ENCODE peak calls at places on chromosomes 7 and 10, in seven cellular contexts. One of them, this sample, is unnamed.

GRCh38 chr10:102285134-102285533 is 39.8 kb downstream of the GBF1 start:
- DNase-seq in GM12878: no peak
- DNase-seq in HepG2: no peak
- DNase-seq in HCT116: no peak
- DNase-seq in H1: no peak
- DNase-seq in SK-N-SH: no peak
- DNase-seq in K562: no peak
- DNase-seq in this sample: no peak

GRCh38 chr10:112902730-112903129 is 47.3 kb upstream of the TCF7L2 start:
- DNase-seq in GM12878: no peak
- DNase-seq in HepG2: no peak
- DNase-seq in HCT116: no peak
- DNase-seq in H1: no peak
- DNase-seq in SK-N-SH: no peak
- DNase-seq in K562: no peak
- DNase-seq in this sample: no peak

GRCh38 chr10:49082767-49083166 is 32.6 kb downstream of the VSTM4 start:
- DNase-seq in GM12878: no peak
- DNase-seq in HepG2: no peak
- DNase-seq in HCT116: no peak
- DNase-seq in H1: no peak
- DNase-seq in SK-N-SH: no peak
- DNase-seq in K562: no peak
- DNase-seq in this sample: no peak

GRCh38 chr7:84658286-84658685 is 463.7 kb upstream of the SEMA3A start:
- DNase-seq in GM12878: no peak
- DNase-seq in HepG2: no peak
- DNase-seq in HCT116: no peak
- DNase-seq in H1: no peak
- DNase-seq in SK-N-SH: no peak
- DNase-seq in K562: no peak
- DNase-seq in this sample: no peak

GRCh38 chr10:61974611-61975010 is 73.1 kb downstream of the ARID5B start:
- DNase-seq in GM12878: no peak
- DNase-seq in HepG2: no peak
- DNase-seq in HCT116: no peak
- DNase-seq in H1: no peak
- DNase-seq in SK-N-SH: peak
- DNase-seq in K562: no peak
- DNase-seq in this sample: no peak

GRCh38 chr7:1910081-1910685 is 240.1 kb downstream of the ELFN1 start:
- DNase-seq in GM12878: no peak
- DNase-seq in HepG2: no peak
- DNase-seq in HCT116: no peak
- DNase-seq in H1: no peak
- DNase-seq in SK-N-SH: no peak
- DNase-seq in K562: no peak
- DNase-seq in this sample: no peak

GRCh38 chr7:111137296-111138195 is 46.6 kb downstream of the LRRN3 start:
- DNase-seq in GM12878: no peak
- DNase-seq in HepG2: no peak
- DNase-seq in HCT116: no peak
- DNase-seq in H1: no peak
- DNase-seq in SK-N-SH: no peak
- DNase-seq in K562: no peak
- DNase-seq in this sample: no peak

GRCh38 chr7:40937879-40938278 is 765.0 kb downstream of the INHBA start:
- DNase-seq in GM12878: no peak
- DNase-seq in HepG2: no peak
- DNase-seq in HCT116: no peak
- DNase-seq in H1: no peak
- DNase-seq in SK-N-SH: no peak
- DNase-seq in K562: no peak
- DNase-seq in this sample: no peak

GRCh38 chr10:12243860-12244620 is 48.1 kb downstream of the CDC123 start:
- DNase-seq in GM12878: peak
- DNase-seq in HepG2: no peak
- DNase-seq in HCT116: no peak
- DNase-seq in H1: no peak
- DNase-seq in SK-N-SH: no peak
- DNase-seq in K562: no peak
- DNase-seq in this sample: no peak

GRCh38 chr7:114879554-114879953 is 42.3 kb upstream of the MDFIC start:
- DNase-seq in GM12878: no peak
- DNase-seq in HepG2: no peak
- DNase-seq in HCT116: no peak
- DNase-seq in H1: no peak
- DNase-seq in SK-N-SH: no peak
- DNase-seq in K562: no peak
- DNase-seq in this sample: no peak

GRCh38 chr10:73817826-73818225 is 6.4 kb upstream of the NDST2 start:
- DNase-seq in GM12878: no peak
- DNase-seq in HepG2: no peak
- DNase-seq in HCT116: no peak
- DNase-seq in H1: no peak
- DNase-seq in SK-N-SH: no peak
- DNase-seq in K562: no peak
- DNase-seq in this sample: no peak

GRCh38 chr10:73816917-73817729 is 5.7 kb upstream of the NDST2 start:
- DNase-seq in GM12878: no peak
- DNase-seq in HepG2: no peak
- DNase-seq in HCT116: no peak
- DNase-seq in H1: no peak
- DNase-seq in SK-N-SH: no peak
- DNase-seq in K562: peak
- DNase-seq in this sample: no peak

GRCh38 chr10:73819025-73819424 is 7.6 kb upstream of the NDST2 start:
- DNase-seq in GM12878: no peak
- DNase-seq in HepG2: no peak
- DNase-seq in HCT116: no peak
- DNase-seq in H1: no peak
- DNase-seq in SK-N-SH: no peak
- DNase-seq in K562: no peak
- DNase-seq in this sample: no peak

GRCh38 chr10:73818402-73818801 is 7.0 kb upstream of the NDST2 start:
- DNase-seq in GM12878: no peak
- DNase-seq in HepG2: no peak
- DNase-seq in HCT116: no peak
- DNase-seq in H1: peak
- DNase-seq in SK-N-SH: no peak
- DNase-seq in K562: peak
- DNase-seq in this sample: no peak

GRCh38 chr10:73819513-73820093 is 8.2 kb upstream of the NDST2 start:
- DNase-seq in GM12878: no peak
- DNase-seq in HepG2: no peak
- DNase-seq in HCT116: no peak
- DNase-seq in H1: peak
- DNase-seq in SK-N-SH: no peak
- DNase-seq in K562: no peak
- DNase-seq in this sample: peak
- TF ChIP-seq JUND in GM12878: no peak
- TF ChIP-seq JUND in HepG2: no peak
- TF ChIP-seq JUND in HCT116: no peak
- TF ChIP-seq JUND in H1: no peak
- TF ChIP-seq JUND in SK-N-SH: no peak
- TF ChIP-seq JUND in K562: no peak
- TF ChIP-seq JUND in this sample: no peak

DNA sequence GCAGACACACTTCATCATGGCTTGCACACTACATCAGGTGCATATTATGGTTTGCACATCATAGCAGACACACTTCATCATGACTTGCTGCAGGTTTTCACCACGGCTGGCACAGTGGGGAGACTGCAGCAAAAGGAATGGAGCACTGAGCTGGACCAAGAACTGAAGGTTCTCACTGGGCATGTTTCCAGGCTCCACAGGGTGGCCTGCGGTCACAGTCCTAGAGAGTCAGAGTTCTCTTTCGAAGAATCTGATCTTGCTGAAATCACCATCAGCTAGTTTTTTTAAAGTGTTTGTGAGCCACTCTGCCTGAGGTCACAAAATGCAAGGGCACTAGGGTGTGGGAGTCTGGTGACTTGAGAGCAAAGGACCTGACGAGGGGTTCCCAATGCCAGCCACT is 140.4 kb upstream of the NPY start:
- DNase-seq in GM12878: no peak
- DNase-seq in HepG2: no peak
- DNase-seq in HCT116: no peak
- DNase-seq in H1: no peak
- DNase-seq in SK-N-SH: no peak
- DNase-seq in K562: no peak
- DNase-seq in this sample: no peak
- TF ChIP-seq JUND in GM12878: no peak
- TF ChIP-seq JUND in HepG2: no peak
- TF ChIP-seq JUND in HCT116: no peak
- TF ChIP-seq JUND in H1: no peak
- TF ChIP-seq JUND in SK-N-SH: no peak
- TF ChIP-seq JUND in K562: no peak
- TF ChIP-seq JUND in this sample: no peak

GRCh38 chr7:154406312-154406711 is 354.1 kb downstream of the DPP6 start:
- DNase-seq in GM12878: no peak
- DNase-seq in HepG2: no peak
- DNase-seq in HCT116: no peak
- DNase-seq in H1: no peak
- DNase-seq in SK-N-SH: no peak
- DNase-seq in K562: no peak
- DNase-seq in this sample: no peak

GRCh38 chr7:154412105-154412504 is 359.9 kb downstream of the DPP6 start:
- DNase-seq in GM12878: no peak
- DNase-seq in HepG2: no peak
- DNase-seq in HCT116: no peak
- DNase-seq in H1: no peak
- DNase-seq in SK-N-SH: no peak
- DNase-seq in K562: no peak
- DNase-seq in this sample: no peak

GRCh38 chr7:154409703-154410311 is 357.6 kb downstream of the DPP6 start:
- DNase-seq in GM12878: no peak
- DNase-seq in HepG2: peak
- DNase-seq in HCT116: no peak
- DNase-seq in H1: peak
- DNase-seq in SK-N-SH: no peak
- DNase-seq in K562: peak
- DNase-seq in this sample: peak
- TF ChIP-seq JUND in GM12878: no peak
- TF ChIP-seq JUND in HepG2: no peak
- TF ChIP-seq JUND in HCT116: no peak
- TF ChIP-seq JUND in H1: no peak
- TF ChIP-seq JUND in SK-N-SH: no peak
- TF ChIP-seq JUND in K562: no peak
- TF ChIP-seq JUND in this sample: no peak

DNA sequence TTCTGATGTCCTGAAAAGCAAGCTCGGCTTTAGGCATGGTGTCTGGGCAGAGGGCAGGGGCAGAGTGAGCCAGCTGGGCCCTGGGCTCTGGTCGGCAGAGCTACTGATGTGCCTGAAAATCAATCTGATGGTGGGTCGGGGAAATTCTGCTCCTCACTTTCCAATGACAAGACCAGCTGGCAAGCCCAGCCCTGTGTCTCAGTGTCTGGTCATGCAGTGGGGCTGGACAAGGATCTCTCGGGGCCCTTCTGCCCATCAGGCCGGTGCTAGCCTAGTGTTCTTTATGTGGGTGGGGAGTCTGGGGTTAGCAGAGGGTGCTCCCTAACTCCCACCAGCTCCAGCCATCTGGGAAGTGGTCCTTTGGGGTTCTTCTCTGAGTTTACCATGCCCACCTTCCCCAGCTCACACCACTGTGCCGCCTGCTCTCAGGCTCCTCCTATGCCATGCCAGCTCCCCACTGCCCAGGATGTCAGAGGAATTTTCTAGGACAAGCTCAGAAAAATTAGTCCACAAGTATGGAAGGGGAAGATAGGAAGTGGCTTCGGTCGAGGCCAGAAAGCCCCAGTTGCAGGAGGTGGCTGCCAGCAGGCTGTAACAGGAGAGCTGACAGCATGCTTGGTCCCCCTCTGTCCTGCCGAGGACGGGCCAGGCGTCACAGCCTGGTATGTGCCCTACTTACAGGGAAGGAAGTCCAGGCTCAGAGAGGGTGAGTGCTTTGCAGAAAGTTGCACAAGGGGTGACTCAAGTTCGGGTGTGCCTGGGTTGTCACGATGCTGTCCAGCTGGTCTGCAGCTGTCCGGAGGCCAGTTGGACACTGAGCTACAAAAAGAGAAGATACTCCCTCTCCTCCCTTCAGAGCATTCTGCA is 135.2 kb downstream of the ADCY1 start:
- DNase-seq in GM12878: no peak
- DNase-seq in HepG2: no peak
- DNase-seq in HCT116: no peak
- DNase-seq in H1: no peak
- DNase-seq in SK-N-SH: no peak
- DNase-seq in K562: no peak
- DNase-seq in this sample: no peak
- TF ChIP-seq JUND in GM12878: no peak
- TF ChIP-seq JUND in HepG2: no peak
- TF ChIP-seq JUND in HCT116: no peak
- TF ChIP-seq JUND in H1: no peak
- TF ChIP-seq JUND in SK-N-SH: no peak
- TF ChIP-seq JUND in K562: no peak
- TF ChIP-seq JUND in this sample: no peak

GRCh38 chr7:134935701-134936100 is 50.6 kb upstream of the AGBL3 start:
- DNase-seq in GM12878: no peak
- DNase-seq in HepG2: no peak
- DNase-seq in HCT116: no peak
- DNase-seq in H1: no peak
- DNase-seq in SK-N-SH: no peak
- DNase-seq in K562: no peak
- DNase-seq in this sample: no peak

GRCh38 chr7:134933460-134934068 is 52.7 kb upstream of the AGBL3 start:
- DNase-seq in GM12878: no peak
- DNase-seq in HepG2: no peak
- DNase-seq in HCT116: no peak
- DNase-seq in H1: no peak
- DNase-seq in SK-N-SH: no peak
- DNase-seq in K562: no peak
- DNase-seq in this sample: no peak

GRCh38 chr7:134936893-134937520 is 49.3 kb upstream of the AGBL3 start:
- DNase-seq in GM12878: no peak
- DNase-seq in HepG2: no peak
- DNase-seq in HCT116: no peak
- DNase-seq in H1: no peak
- DNase-seq in SK-N-SH: no peak
- DNase-seq in K562: no peak
- DNase-seq in this sample: no peak

GRCh38 chr7:134931487-134931886 is 54.8 kb upstream of the AGBL3 start:
- DNase-seq in GM12878: no peak
- DNase-seq in HepG2: no peak
- DNase-seq in HCT116: no peak
- DNase-seq in H1: no peak
- DNase-seq in SK-N-SH: no peak
- DNase-seq in K562: no peak
- DNase-seq in this sample: no peak

GRCh38 chr7:134932707-134933370 is 53.5 kb upstream of the AGBL3 start:
- DNase-seq in GM12878: peak
- DNase-seq in HepG2: no peak
- DNase-seq in HCT116: no peak
- DNase-seq in H1: no peak
- DNase-seq in SK-N-SH: no peak
- DNase-seq in K562: no peak
- DNase-seq in this sample: no peak
- TF ChIP-seq JUND in GM12878: no peak
- TF ChIP-seq JUND in HepG2: no peak
- TF ChIP-seq JUND in HCT116: no peak
- TF ChIP-seq JUND in H1: no peak
- TF ChIP-seq JUND in SK-N-SH: no peak
- TF ChIP-seq JUND in K562: no peak
- TF ChIP-seq JUND in this sample: no peak

GRCh38 chr10:95798307-95798850 is 42.4 kb downstream of the ENTPD1 start:
- DNase-seq in GM12878: no peak
- DNase-seq in HepG2: no peak
- DNase-seq in HCT116: no peak
- DNase-seq in H1: no peak
- DNase-seq in SK-N-SH: no peak
- DNase-seq in K562: no peak
- DNase-seq in this sample: no peak
- TF ChIP-seq JUND in GM12878: no peak
- TF ChIP-seq JUND in HepG2: no peak
- TF ChIP-seq JUND in HCT116: no peak
- TF ChIP-seq JUND in H1: no peak
- TF ChIP-seq JUND in SK-N-SH: no peak
- TF ChIP-seq JUND in K562: no peak
- TF ChIP-seq JUND in this sample: no peak